ENCODE peak calls at places on chromosomes 1 and 21, in eight cellular contexts. E is AG09309, O is astrocyte of the cerebellum, W is uterus, Y is CMK, S is NCI-H1105 treated with DMSO at 0.1 percent for 48 hours, Q is GM19239, C is nucleus accumbens. V is an unnamed sample.

GRCh38 chr1:211783897-211784296 is 46.7 kb downstream of the LPGAT1 start:
- DNase-seq in S (no peak), W (no peak), C (no peak), Y (no peak), Q (no peak), E (no peak), O (no peak), V (no peak)

GRCh38 chr1:67830928-67831596 is 2.2 kb downstream of the GNG12 start:
- DNase-seq in O (no peak), Y (no peak), S (no peak), W (no peak), C (no peak), Q (no peak), E (no peak), V (no peak)

GRCh38 chr1:43445618-43446387 is 7.9 kb downstream of the HYI start:
- DNase-seq in Y (no peak), O (no peak), S (no peak), C (no peak), Q (no peak), E (no peak), W (no peak), V (no peak)

GRCh38 chr1:228544021-228544850 is 57.1 kb downstream of the RNF187 start:
- DNase-seq in S (no peak), C (no peak), O (no peak), Q (no peak), Y (no peak), E (no peak), W (no peak), V (no peak)

GRCh38 chr1:77230051-77230450 is 10.8 kb upstream of the PIGK start:
- DNase-seq in C (no peak), S (no peak), E (no peak), O (no peak), Q (no peak), Y (no peak), W (no peak), V (no peak)

GRCh38 chr21:44079846-44080245 is 27.4 kb upstream of the PWP2 start:
- DNase-seq in C (no peak), S (no peak), E (no peak), Q (no peak), W (no peak), O (no peak), Y (no peak), V (no peak)

GRCh38 chr1:205438213-205439158 is 16.6 kb upstream of the LEMD1 start:
- DNase-seq in O (no peak), Q (no peak), C (peak; percentile 26), W (peak; percentile 89), Y (no peak), E (no peak), S (peak; percentile 84), V (no peak)

GRCh38 chr1:37739222-37739621 is 25.7 kb downstream of the EPHA10 start:
- DNase-seq in Y (no peak), S (no peak), E (no peak), Q (no peak), C (no peak), O (no peak), W (no peak), V (no peak)

GRCh38 chr1:40630488-40631223 is 34.8 kb downstream of the RIMS3 start:
- DNase-seq in S (peak; percentile 3), Y (peak; percentile 20), W (no peak), E (no peak), Q (no peak), C (no peak), O (no peak), V (no peak)